ENCODE peak calls at places on chromosomes 12 and 14, in eight cellular contexts. One of them, this sample, is unnamed. For H3K9me3, the result is how much of the 10 kb centered on the place peaks cover.

GRCh38 chr12:21324551-21324950 is 10.2 kb downstream of the SLCO1A2 start:
- DNase-seq in CD4-positive, alpha-beta memory T cell: no peak
- DNase-seq in Panc1: no peak
- DNase-seq in A673: no peak
- DNase-seq in neuronal stem cell: peak
- DNase-seq in CD8-positive, alpha-beta memory T cell: no peak
- DNase-seq in esophagus squamous epithelium: no peak
- DNase-seq in psoas muscle: no peak
- DNase-seq in this sample: peak

GRCh38 chr14:50342211-50343080 is 30.3 kb downstream of the DMAC2L start:
- DNase-seq in Panc1: no peak
- DNase-seq in CD8-positive, alpha-beta memory T cell: peak
- DNase-seq in neuronal stem cell: no peak
- DNase-seq in A673: peak
- DNase-seq in esophagus squamous epithelium: no peak
- DNase-seq in CD4-positive, alpha-beta memory T cell: peak
- DNase-seq in psoas muscle: peak
- DNase-seq in this sample: no peak

GRCh38 chr14:72701610-72702009 is 192.3 kb downstream of the DPF3 start:
- DNase-seq in neuronal stem cell: no peak
- DNase-seq in CD8-positive, alpha-beta memory T cell: no peak
- DNase-seq in Panc1: no peak
- DNase-seq in esophagus squamous epithelium: no peak
- DNase-seq in psoas muscle: no peak
- DNase-seq in A673: peak
- DNase-seq in CD4-positive, alpha-beta memory T cell: no peak
- DNase-seq in this sample: no peak

GRCh38 chr12:105957058-105957457 is 181.7 kb downstream of the NUAK1 start:
- DNase-seq in CD4-positive, alpha-beta memory T cell: no peak
- DNase-seq in esophagus squamous epithelium: no peak
- DNase-seq in Panc1: no peak
- DNase-seq in CD8-positive, alpha-beta memory T cell: no peak
- DNase-seq in psoas muscle: no peak
- DNase-seq in neuronal stem cell: no peak
- DNase-seq in A673: no peak
- DNase-seq in this sample: no peak

GRCh38 chr12:42410345-42410744 is 84.4 kb downstream of the PPHLN1 start:
- DNase-seq in psoas muscle: no peak
- DNase-seq in neuronal stem cell: no peak
- DNase-seq in CD8-positive, alpha-beta memory T cell: no peak
- DNase-seq in CD4-positive, alpha-beta memory T cell: no peak
- DNase-seq in esophagus squamous epithelium: no peak
- DNase-seq in Panc1: no peak
- DNase-seq in A673: no peak
- DNase-seq in this sample: no peak

GRCh38 chr14:38199768-38200167 is 7.9 kb upstream of the SSTR1 start:
- DNase-seq in psoas muscle: no peak
- DNase-seq in esophagus squamous epithelium: no peak
- DNase-seq in Panc1: no peak
- DNase-seq in A673: no peak
- DNase-seq in CD8-positive, alpha-beta memory T cell: no peak
- DNase-seq in CD4-positive, alpha-beta memory T cell: no peak
- DNase-seq in neuronal stem cell: no peak
- DNase-seq in this sample: no peak

GRCh38 chr14:77622562-77622961 is 6.1 kb upstream of the SPTLC2 start:
- DNase-seq in esophagus squamous epithelium: no peak
- DNase-seq in psoas muscle: no peak
- DNase-seq in CD8-positive, alpha-beta memory T cell: no peak
- DNase-seq in CD4-positive, alpha-beta memory T cell: no peak
- DNase-seq in neuronal stem cell: no peak
- DNase-seq in Panc1: no peak
- DNase-seq in A673: no peak
- DNase-seq in this sample: no peak

GRCh38 chr12:54261817-54262402 is 18.0 kb downstream of the CBX5 start:
- DNase-seq in Panc1: no peak
- DNase-seq in CD8-positive, alpha-beta memory T cell: no peak
- DNase-seq in esophagus squamous epithelium: no peak
- DNase-seq in CD4-positive, alpha-beta memory T cell: no peak
- DNase-seq in neuronal stem cell: no peak
- DNase-seq in psoas muscle: no peak
- DNase-seq in A673: no peak
- DNase-seq in this sample: no peak

GRCh38 chr12:102675672-102676071 is 195.3 kb upstream of the IGF1 start:
- DNase-seq in Panc1: no peak
- DNase-seq in CD8-positive, alpha-beta memory T cell: no peak
- DNase-seq in A673: no peak
- DNase-seq in CD4-positive, alpha-beta memory T cell: no peak
- DNase-seq in psoas muscle: no peak
- DNase-seq in neuronal stem cell: no peak
- DNase-seq in esophagus squamous epithelium: no peak
- DNase-seq in this sample: no peak

GRCh38 chr14:105859717-105860614 is 333.6 kb downstream of the TMEM121 start:
- DNase-seq in Panc1: no peak
- DNase-seq in psoas muscle: peak
- DNase-seq in neuronal stem cell: no peak
- DNase-seq in CD8-positive, alpha-beta memory T cell: peak
- DNase-seq in CD4-positive, alpha-beta memory T cell: peak
- DNase-seq in esophagus squamous epithelium: no peak
- DNase-seq in A673: no peak
- DNase-seq in this sample: no peak

GRCh38 chr14:105862581-105863239 is 336.3 kb downstream of the TMEM121 start:
- DNase-seq in A673: no peak
- DNase-seq in CD8-positive, alpha-beta memory T cell: peak
- DNase-seq in Panc1: no peak
- DNase-seq in neuronal stem cell: no peak
- DNase-seq in CD4-positive, alpha-beta memory T cell: no peak
- DNase-seq in esophagus squamous epithelium: no peak
- DNase-seq in psoas muscle: no peak
- DNase-seq in this sample: no peak

GRCh38 chr14:105861985-105862465 is 335.6 kb downstream of the TMEM121 start:
- DNase-seq in neuronal stem cell: no peak
- DNase-seq in Panc1: no peak
- DNase-seq in A673: no peak
- DNase-seq in CD4-positive, alpha-beta memory T cell: no peak
- DNase-seq in CD8-positive, alpha-beta memory T cell: peak
- DNase-seq in psoas muscle: no peak
- DNase-seq in esophagus squamous epithelium: no peak
- DNase-seq in this sample: no peak

GRCh38 chr14:105858676-105859025 is 332.3 kb downstream of the TMEM121 start:
- DNase-seq in psoas muscle: peak
- DNase-seq in A673: no peak
- DNase-seq in esophagus squamous epithelium: no peak
- DNase-seq in CD4-positive, alpha-beta memory T cell: no peak
- DNase-seq in CD8-positive, alpha-beta memory T cell: no peak
- DNase-seq in Panc1: no peak
- DNase-seq in neuronal stem cell: no peak
- DNase-seq in this sample: no peak

DNA sequence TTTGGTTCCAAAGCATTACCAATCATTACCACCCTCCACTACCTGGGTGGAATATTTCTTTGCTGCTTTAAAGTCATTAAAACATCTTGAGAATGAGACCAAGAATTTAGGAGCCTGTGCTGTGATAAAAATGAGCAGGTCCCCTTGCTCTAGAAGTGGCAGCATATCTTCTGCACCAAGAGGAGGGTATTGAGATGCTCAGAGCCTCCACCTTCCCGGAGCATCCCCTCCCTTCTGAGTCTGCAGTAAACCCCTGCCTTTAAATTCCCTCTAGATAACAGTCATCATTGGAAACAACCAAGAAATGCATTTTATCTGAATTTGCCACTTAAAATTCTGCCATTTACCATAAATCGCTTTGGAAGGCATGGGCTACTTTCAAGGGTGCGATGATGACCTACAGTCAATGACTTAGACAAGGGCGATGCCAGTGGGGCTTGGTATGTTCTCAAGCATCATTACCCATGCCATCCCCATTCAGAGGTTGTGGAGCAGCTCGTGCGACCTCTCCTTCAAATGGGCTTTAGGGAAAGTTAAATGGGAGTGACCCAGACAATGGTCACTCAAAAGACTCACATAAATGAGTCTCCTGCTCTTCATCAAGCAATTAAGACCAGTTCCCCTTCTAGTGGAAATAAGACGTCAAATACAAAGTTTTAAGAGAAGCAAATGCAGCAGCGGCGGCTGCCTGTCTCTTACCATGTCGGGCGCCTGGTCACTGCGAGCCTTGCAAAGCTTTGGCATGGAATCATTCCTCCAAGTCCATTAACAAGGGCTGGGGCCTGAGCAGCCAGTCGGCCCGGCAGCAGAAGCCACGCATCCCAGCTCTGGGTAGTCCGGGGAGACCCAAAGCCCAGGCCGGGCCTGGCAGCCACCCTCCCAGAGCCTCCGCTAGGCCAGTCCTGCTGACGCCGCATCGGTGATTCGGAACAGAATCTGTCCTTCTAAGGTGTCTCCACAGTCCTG is 334.5 kb downstream of the TMEM121 start:
- DNase-seq in Panc1: no peak
- DNase-seq in CD8-positive, alpha-beta memory T cell: peak
- DNase-seq in neuronal stem cell: no peak
- DNase-seq in esophagus squamous epithelium: no peak
- DNase-seq in CD4-positive, alpha-beta memory T cell: no peak
- DNase-seq in A673: no peak
- DNase-seq in psoas muscle: peak
- DNase-seq in this sample: no peak
- H3K9me3 ChIP-seq in Panc1: under half
- H3K9me3 ChIP-seq in CD8-positive, alpha-beta memory T cell: under half
- H3K9me3 ChIP-seq in neuronal stem cell: under half
- H3K9me3 ChIP-seq in esophagus squamous epithelium: under half
- H3K9me3 ChIP-seq in CD4-positive, alpha-beta memory T cell: under half
- H3K9me3 ChIP-seq in A673: under half
- H3K9me3 ChIP-seq in psoas muscle: under half
- H3K9me3 ChIP-seq in this sample: under half

GRCh38 chr14:75521415-75522199 is 662 bp upstream of the BATF start:
- DNase-seq in CD4-positive, alpha-beta memory T cell: peak
- DNase-seq in neuronal stem cell: no peak
- DNase-seq in A673: no peak
- DNase-seq in esophagus squamous epithelium: no peak
- DNase-seq in CD8-positive, alpha-beta memory T cell: no peak
- DNase-seq in psoas muscle: no peak
- DNase-seq in Panc1: no peak
- DNase-seq in this sample: no peak
- H3K27ac ChIP-seq in CD4-positive, alpha-beta memory T cell: peak
- H3K27ac ChIP-seq in neuronal stem cell: no peak
- H3K27ac ChIP-seq in A673: no peak
- H3K27ac ChIP-seq in esophagus squamous epithelium: peak
- H3K27ac ChIP-seq in CD8-positive, alpha-beta memory T cell: peak
- H3K27ac ChIP-seq in psoas muscle: no peak
- H3K27ac ChIP-seq in Panc1: no peak
- H3K27ac ChIP-seq in this sample: no peak

GRCh38 chr14:106493962-106494823 is 967.8 kb downstream of the TMEM121 start:
- DNase-seq in A673: no peak
- DNase-seq in neuronal stem cell: no peak
- DNase-seq in psoas muscle: no peak
- DNase-seq in Panc1: no peak
- DNase-seq in CD4-positive, alpha-beta memory T cell: no peak
- DNase-seq in esophagus squamous epithelium: no peak
- DNase-seq in CD8-positive, alpha-beta memory T cell: no peak
- DNase-seq in this sample: no peak

GRCh38 chr14:106491851-106492250 is 965.5 kb downstream of the TMEM121 start:
- DNase-seq in CD4-positive, alpha-beta memory T cell: no peak
- DNase-seq in neuronal stem cell: no peak
- DNase-seq in CD8-positive, alpha-beta memory T cell: peak
- DNase-seq in esophagus squamous epithelium: no peak
- DNase-seq in psoas muscle: no peak
- DNase-seq in A673: peak
- DNase-seq in Panc1: no peak
- DNase-seq in this sample: no peak

GRCh38 chr14:106488293-106488692 is 961.9 kb downstream of the TMEM121 start:
- DNase-seq in A673: no peak
- DNase-seq in CD4-positive, alpha-beta memory T cell: no peak
- DNase-seq in Panc1: no peak
- DNase-seq in neuronal stem cell: no peak
- DNase-seq in CD8-positive, alpha-beta memory T cell: no peak
- DNase-seq in psoas muscle: no peak
- DNase-seq in esophagus squamous epithelium: no peak
- DNase-seq in this sample: no peak

GRCh38 chr14:106489112-106489881 is 962.9 kb downstream of the TMEM121 start:
- DNase-seq in neuronal stem cell: no peak
- DNase-seq in A673: no peak
- DNase-seq in esophagus squamous epithelium: no peak
- DNase-seq in Panc1: no peak
- DNase-seq in CD8-positive, alpha-beta memory T cell: no peak
- DNase-seq in CD4-positive, alpha-beta memory T cell: no peak
- DNase-seq in psoas muscle: no peak
- DNase-seq in this sample: no peak

DNA sequence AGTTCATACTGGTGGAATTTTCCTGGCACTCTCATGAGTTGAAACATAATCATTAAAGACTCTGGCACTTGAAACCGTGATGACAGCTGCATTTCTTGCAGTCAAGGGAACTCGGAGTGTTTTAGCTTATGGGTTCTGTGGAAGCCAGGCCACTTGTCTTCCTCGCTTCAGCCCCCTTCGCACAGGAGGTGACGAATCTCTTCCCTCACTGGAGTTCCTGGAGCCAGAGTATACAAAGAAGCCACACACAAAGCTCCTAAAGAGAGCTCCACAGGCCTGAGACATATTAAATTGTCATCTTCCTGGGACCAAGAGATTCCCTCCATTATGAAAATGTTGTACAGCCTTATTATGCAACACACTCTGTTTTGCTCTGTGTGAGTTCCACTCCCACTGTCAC is 964.1 kb downstream of the TMEM121 start:
- DNase-seq in esophagus squamous epithelium: no peak
- DNase-seq in psoas muscle: no peak
- DNase-seq in CD8-positive, alpha-beta memory T cell: no peak
- DNase-seq in CD4-positive, alpha-beta memory T cell: no peak
- DNase-seq in Panc1: no peak
- DNase-seq in A673: peak
- DNase-seq in neuronal stem cell: no peak
- DNase-seq in this sample: no peak
- H3K9me3 ChIP-seq in esophagus squamous epithelium: under half
- H3K9me3 ChIP-seq in psoas muscle: under half
- H3K9me3 ChIP-seq in CD8-positive, alpha-beta memory T cell: under half
- H3K9me3 ChIP-seq in CD4-positive, alpha-beta memory T cell: under half
- H3K9me3 ChIP-seq in Panc1: under half
- H3K9me3 ChIP-seq in A673: under half
- H3K9me3 ChIP-seq in neuronal stem cell: under half
- H3K9me3 ChIP-seq in this sample: under half

GRCh38 chr14:92987148-92987570 is 64.2 kb downstream of the CHGA start:
- DNase-seq in CD8-positive, alpha-beta memory T cell: peak
- DNase-seq in esophagus squamous epithelium: no peak
- DNase-seq in Panc1: no peak
- DNase-seq in psoas muscle: peak
- DNase-seq in neuronal stem cell: no peak
- DNase-seq in CD4-positive, alpha-beta memory T cell: no peak
- DNase-seq in A673: no peak
- DNase-seq in this sample: no peak

GRCh38 chr14:92985521-92985920 is 62.6 kb downstream of the CHGA start:
- DNase-seq in CD4-positive, alpha-beta memory T cell: no peak
- DNase-seq in psoas muscle: peak
- DNase-seq in A673: no peak
- DNase-seq in neuronal stem cell: no peak
- DNase-seq in esophagus squamous epithelium: no peak
- DNase-seq in Panc1: no peak
- DNase-seq in CD8-positive, alpha-beta memory T cell: peak
- DNase-seq in this sample: no peak

GRCh38 chr14:92987713-92988510 is 65.0 kb downstream of the CHGA start:
- DNase-seq in CD8-positive, alpha-beta memory T cell: peak
- DNase-seq in CD4-positive, alpha-beta memory T cell: no peak
- DNase-seq in neuronal stem cell: no peak
- DNase-seq in psoas muscle: peak
- DNase-seq in A673: no peak
- DNase-seq in esophagus squamous epithelium: no peak
- DNase-seq in Panc1: no peak
- DNase-seq in this sample: no peak

GRCh38 chr14:92984896-92985295 is 61.9 kb downstream of the CHGA start:
- DNase-seq in CD8-positive, alpha-beta memory T cell: peak
- DNase-seq in neuronal stem cell: no peak
- DNase-seq in Panc1: no peak
- DNase-seq in A673: no peak
- DNase-seq in CD4-positive, alpha-beta memory T cell: no peak
- DNase-seq in esophagus squamous epithelium: no peak
- DNase-seq in psoas muscle: no peak
- DNase-seq in this sample: no peak

GRCh38 chr14:92986254-92987147 is 63.6 kb downstream of the CHGA start:
- DNase-seq in Panc1: no peak
- DNase-seq in CD8-positive, alpha-beta memory T cell: peak
- DNase-seq in esophagus squamous epithelium: no peak
- DNase-seq in CD4-positive, alpha-beta memory T cell: no peak
- DNase-seq in psoas muscle: peak
- DNase-seq in neuronal stem cell: no peak
- DNase-seq in A673: peak
- DNase-seq in this sample: no peak
- H3K27ac ChIP-seq in Panc1: no peak
- H3K27ac ChIP-seq in CD8-positive, alpha-beta memory T cell: no peak
- H3K27ac ChIP-seq in esophagus squamous epithelium: peak
- H3K27ac ChIP-seq in CD4-positive, alpha-beta memory T cell: no peak
- H3K27ac ChIP-seq in psoas muscle: no peak
- H3K27ac ChIP-seq in neuronal stem cell: no peak
- H3K27ac ChIP-seq in A673: no peak
- H3K27ac ChIP-seq in this sample: no peak

This sample was measured in iPS DF 6.9.